ENCODE peak calls at places on chromosomes 12 and 14, in five cellular contexts. S is EL; R is stimulated activated CD4-positive, alpha-beta T cell treated with anti-CD3 and anti-CD28 coated beads, Interleukin-1b, Interleukin-23, amount 100 ng/mL, for 1 hour; B is activated T-helper 1 cell treated with anti-CD3 and anti-CD28 coated beads, Interleukin-12 subunit alpha, Interleukin-12 subunit beta, Interleukin-2, Interleukin-4 antibody, amounts not matched to agents 30 ng/mL and 10 ng/mL and 1 ng/mL, durations not matched to agents 14 hours and 24 hours and 36 hours; G is cerebellar cortex. X is an unnamed sample.

GRCh38 chr14:29576997-29577396 is 350.6 kb downstream of the PRKD1 start:
- DNase-seq in S (no peak), R (no peak), B (no peak), G (no peak), X (no peak)

GRCh38 chr14:24331731-24332093 is 3.2 kb downstream of the ADCY4 start:
- DNase-seq in S (no peak), R (no peak), B (no peak), G (no peak), X (no peak)

GRCh38 chr14:68145539-68145938 is 326.0 kb downstream of the RAD51B start:
- DNase-seq in S (no peak), R (no peak), B (no peak), G (no peak), X (peak)

GRCh38 chr14:75454963-75455546 is 27.2 kb downstream of the JDP2 start:
- DNase-seq in S (peak), R (no peak), B (no peak), G (peak), X (no peak)

GRCh38 chr14:73887116-73887490 is 444 bp downstream of the ZNF410 start:
- DNase-seq in S (no peak), R (no peak), B (no peak), G (peak), X (no peak)

GRCh38 chr12:79115743-79116142 is 251.2 kb downstream of the SYT1 start:
- DNase-seq in S (no peak), R (no peak), B (no peak), G (no peak), X (no peak)

GRCh38 chr14:84273181-84273580 is 1256.8 kb upstream of the FLRT2 start:
- DNase-seq in S (no peak), R (no peak), B (no peak), G (no peak), X (no peak)

GRCh38 chr12:44052554-44052953 is 216.7 kb downstream of the TMEM117 start:
- DNase-seq in S (no peak), R (no peak), B (no peak), G (no peak), X (no peak)

GRCh38 chr14:55129428-55130193 is 559 bp downstream of the LGALS3 start:
- DNase-seq in S (peak), R (peak), B (peak), G (peak), X (no peak)

GRCh38 chr12:3004655-3005565 is 45.7 kb downstream of the TEAD4 start:
- DNase-seq in S (peak), R (no peak), B (no peak), G (peak), X (no peak)

GRCh38 chr12:45674583-45674982 is 54.9 kb upstream of the ARID2 start:
- DNase-seq in S (peak), R (no peak), B (no peak), G (no peak), X (no peak)

GRCh38 chr12:112353389-112353788 is 28.8 kb downstream of the HECTD4 start:
- DNase-seq in S (peak), R (no peak), B (no peak), G (no peak), X (no peak)

GRCh38 chr14:49919825-49920224 is 26.9 kb downstream of the ARF6 start:
- DNase-seq in S (no peak), R (no peak), B (no peak), G (no peak), X (no peak)

GRCh38 chr14:105378873-105379685 is 19.3 kb upstream of the TEX22 start:
- DNase-seq in S (no peak), R (no peak), B (no peak), G (no peak), X (no peak)

GRCh38 chr12:28088566-28089277 is 101.5 kb upstream of the CCDC91 start:
- DNase-seq in S (no peak), R (no peak), B (no peak), G (no peak), X (no peak)

GRCh38 chr12:132327351-132328171 is 1.8 kb downstream of the GALNT9 start:
- DNase-seq in S (peak), R (peak), B (no peak), G (peak), X (peak)

GRCh38 chr14:103105580-103106168 is 11.1 kb downstream of the EXOC3L4 start:
- DNase-seq in S (no peak), R (no peak), B (no peak), G (no peak), X (no peak)

GRCh38 chr14:68451676-68452387 is 341.0 kb downstream of the ZFP36L1 start:
- DNase-seq in S (no peak), R (no peak), B (no peak), G (no peak), X (no peak)

GRCh38 chr12:58452546-58452945 is 467.8 kb downstream of the LRIG3 start:
- DNase-seq in S (peak), R (no peak), B (no peak), G (no peak), X (no peak)

GRCh38 chr12:127162307-127162706 is 1104.7 kb upstream of the TMEM132C start:
- DNase-seq in S (no peak), R (no peak), B (no peak), G (peak), X (no peak)

GRCh38 chr12:119749666-119750065 is 81.7 kb downstream of the PRKAB1 start:
- DNase-seq in S (peak), R (no peak), B (no peak), G (no peak), X (no peak)

GRCh38 chr12:84191779-84192178 is 720.8 kb downstream of the SLC6A15 start:
- DNase-seq in S (no peak), R (no peak), B (no peak), G (no peak), X (no peak)